ENCODE peak calls at places on chromosome 9, in six cellular contexts. H, C, U, B, A and W are unnamed samples.

GRCh38 chr9:129756191-129756590 is 3.3 kb upstream of the PTGES start:
- DNase-seq in H (no peak), C (no peak), U (no peak), B (no peak), A (no peak), W (no peak)

GRCh38 chr9:138066049-138066448 is 188.5 kb downstream of the CACNA1B start:
- DNase-seq in H (no peak), C (no peak), U (no peak), B (no peak), A (no peak), W (no peak)

GRCh38 chr9:136614372-136614922 is 48.3 kb upstream of the EGFL7 start:
- DNase-seq in H (no peak), C (no peak), U (peak; percentile 89), B (peak; percentile 14), A (no peak), W (peak; percentile 64)

GRCh38 chr9:100099722-100100042 is 639 bp downstream of the INVS start:
- DNase-seq in H (peak; percentile 46), C (no peak), U (no peak), B (no peak), A (peak; percentile 12), W (no peak)

GRCh38 chr9:96856363-96857286 is 2.3 kb upstream of the ZNF782 start:
- DNase-seq in H (peak; percentile 78), C (no peak), U (peak; percentile 80), B (no peak), A (peak; percentile 45), W (peak; percentile 85)

GRCh38 chr9:13520069-13520468 is 240.6 kb upstream of the MPDZ start:
- DNase-seq in H (no peak), C (no peak), U (peak; percentile 56), B (no peak), A (no peak), W (no peak)

GRCh38 chr9:98798254-98798653 is 1.9 kb upstream of the ANKS6 start:
- DNase-seq in H (no peak), C (no peak), U (no peak), B (no peak), A (no peak), W (no peak)

GRCh38 chr9:136979769-136980587 is 2.7 kb downstream of the PTGDS start:
- DNase-seq in H (no peak), C (no peak), U (no peak), B (no peak), A (no peak), W (no peak)

GRCh38 chr9:28915256-28915930 is 1342.1 kb upstream of the C9orf72 start:
- DNase-seq in H (no peak), C (no peak), U (no peak), B (no peak), A (no peak), W (no peak)

GRCh38 chr9:133994359-133995011 is 2.4 kb upstream of the VAV2 start:
- DNase-seq in H (peak; percentile 86), C (peak; percentile 79), U (peak; percentile 71), B (no peak), A (peak; percentile 46), W (peak; percentile 72)

GRCh38 chr9:77640741-77641580 is 7.2 kb downstream of the GNA14 start:
- DNase-seq in H (no peak), C (no peak), U (no peak), B (no peak), A (no peak), W (no peak)

GRCh38 chr9:11928871-11929321 is 764.3 kb upstream of the TYRP1 start:
- DNase-seq in H (no peak), C (no peak), U (no peak), B (no peak), A (no peak), W (no peak)

GRCh38 chr9:120571443-120572257 is 8.3 kb downstream of the CDK5RAP2 start:
- DNase-seq in H (no peak), C (no peak), U (peak; percentile 53), B (peak; percentile 49), A (no peak), W (peak; percentile 9)

GRCh38 chr9:136978073-136978864 is 965 bp downstream of the PTGDS start:
- DNase-seq in H (peak; percentile 88), C (peak; percentile 80), U (peak; percentile 61), B (no peak), A (no peak), W (peak; percentile 92)

GRCh38 chr9:13279284-13280162 is at the start of gene MPDZ:
- DNase-seq in H (peak; percentile 86), C (peak; percentile 20), U (peak; percentile 78), B (no peak), A (no peak), W (peak; percentile 80)

GRCh38 chr9:35552837-35553236 is 52.2 kb upstream of the TESK1 start:
- DNase-seq in H (no peak), C (no peak), U (no peak), B (no peak), A (no peak), W (no peak)
- H3K4me3 ChIP-seq in H (no peak overlapping the region), C (no peak overlapping the region), U (no peak overlapping the region), B (no peak overlapping the region), A (no peak overlapping the region), W (no peak overlapping the region)

GRCh38 chr9:14906654-14907359 is 3.4 kb downstream of the FREM1 start:
- DNase-seq in H (peak; percentile 63), C (no peak), U (no peak), B (no peak), A (no peak), W (no peak)

GRCh38 chr9:14907360-14907685 is 2.9 kb downstream of the FREM1 start:
- DNase-seq in H (peak; percentile 26), C (no peak), U (no peak), B (no peak), A (no peak), W (no peak)

GRCh38 chr9:14910178-14910805 is at the start of gene FREM1:
- DNase-seq in H (peak; percentile 65), C (no peak), U (peak; percentile 1), B (no peak), A (no peak), W (peak; percentile 27)

GRCh38 chr9:14909631-14910177 is 524 bp downstream of the FREM1 start:
- DNase-seq in H (peak; percentile 40), C (no peak), U (no peak), B (no peak), A (no peak), W (no peak)

GRCh38 chr9:14908221-14909206 is 1.7 kb downstream of the FREM1 start:
- DNase-seq in H (peak; percentile 44), C (no peak), U (no peak), B (no peak), A (no peak), W (no peak)
- H3K4me3 ChIP-seq in H (peak overlapping the region; percentile 34), C (peak overlapping the region; percentile 37), U (no peak overlapping the region), B (no peak overlapping the region), A (no peak overlapping the region), W (no peak overlapping the region)

DNA sequence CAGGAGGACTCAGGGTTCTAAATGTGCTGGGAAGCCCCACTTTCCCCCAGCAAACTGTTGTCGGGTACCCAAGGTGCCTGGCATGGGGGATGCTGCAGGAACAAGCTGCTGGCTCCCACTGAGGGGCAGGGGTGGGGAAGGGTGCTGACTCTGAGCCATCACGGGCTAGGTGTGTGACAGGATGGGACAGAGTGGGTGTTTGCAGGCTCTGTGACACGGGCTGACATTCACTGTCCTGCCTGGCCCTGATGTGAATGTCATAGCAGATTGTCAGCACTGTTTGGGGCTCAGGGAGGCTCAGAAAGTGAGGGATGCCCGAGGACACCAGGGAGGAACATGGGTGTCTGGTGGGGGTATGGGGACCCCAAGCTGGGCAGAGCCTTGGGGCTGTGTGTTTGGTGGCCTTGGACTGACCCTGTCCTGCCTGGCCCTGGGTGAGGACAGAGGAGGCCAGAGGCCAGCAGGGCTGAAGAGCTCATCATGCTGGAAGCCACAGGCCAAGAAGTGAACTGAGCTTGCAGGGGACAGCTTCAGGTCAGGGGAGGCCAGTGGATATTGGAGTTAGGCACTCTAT is 20.6 kb downstream of the WNK2 start:
- DNase-seq in H (no peak), C (no peak), U (no peak), B (no peak), A (no peak), W (no peak)
- H3K4me3 ChIP-seq in H (no peak overlapping the region), C (no peak overlapping the region), U (no peak overlapping the region), B (no peak overlapping the region), A (no peak overlapping the region), W (no peak overlapping the region)

GRCh38 chr9:4128876-4129275 is 171.0 kb downstream of the GLIS3 start:
- DNase-seq in H (no peak), C (no peak), U (no peak), B (no peak), A (no peak), W (no peak)

GRCh38 chr9:4126184-4126865 is 173.5 kb downstream of the GLIS3 start:
- DNase-seq in H (no peak), C (no peak), U (peak; percentile 76), B (peak; percentile 59), A (no peak), W (peak; percentile 84)

GRCh38 chr9:4127873-4128272 is 172.0 kb downstream of the GLIS3 start:
- DNase-seq in H (no peak), C (no peak), U (no peak), B (no peak), A (no peak), W (no peak)

GRCh38 chr9:4131946-4132345 is 167.9 kb downstream of the GLIS3 start:
- DNase-seq in H (no peak), C (no peak), U (no peak), B (no peak), A (no peak), W (peak; percentile 44)

GRCh38 chr9:4126996-4127395 is 172.9 kb downstream of the GLIS3 start:
- DNase-seq in H (no peak), C (no peak), U (peak; percentile 68), B (no peak), A (no peak), W (no peak)
- H3K4me3 ChIP-seq in H (no peak overlapping the region), C (no peak overlapping the region), U (no peak overlapping the region), B (no peak overlapping the region), A (no peak overlapping the region), W (no peak overlapping the region)